ENCODE peak calls at places on chromosomes 12 and 14, in five cellular contexts. V is heart right ventricle, O is body of pancreas, P is cardiac muscle cell, X is PC-3. S is an unnamed sample.

GRCh38 chr12:29782285-29782820 is 1.4 kb downstream of the TMTC1 start:
- DNase-seq in V (peak; percentile 24), O (peak; percentile 15), P (peak; percentile 42), X (peak; percentile 34), S (peak; percentile 63)

GRCh38 chr12:2963760-2964292 is 4.6 kb downstream of the TEAD4 start:
- DNase-seq in V (peak; percentile 76), O (no peak), P (no peak), X (no peak), S (no peak)

GRCh38 chr12:67193705-67194104 is 75.5 kb upstream of the CAND1 start:
- DNase-seq in V (peak; percentile 4), O (no peak), P (peak; percentile 77), X (peak; percentile 55), S (no peak)

GRCh38 chr14:68619805-68620574 is 172.9 kb downstream of the ZFP36L1 start:
- DNase-seq in V (peak; percentile 78), O (no peak), P (peak; percentile 83), X (peak; percentile 61), S (no peak)

GRCh38 chr12:59452746-59453145 is 143.1 kb upstream of the SLC16A7 start:
- DNase-seq in V (no peak), O (no peak), P (peak; percentile 11), X (peak; percentile 7), S (no peak)

GRCh38 chr14:95895720-95896119 is 19.1 kb downstream of the TUNAR start:
- DNase-seq in V (no peak), O (peak; percentile 53), P (no peak), X (peak; percentile 22), S (no peak)

GRCh38 chr14:59484611-59485174 is 376 bp downstream of the JKAMP start:
- DNase-seq in V (no peak), O (no peak), P (no peak), X (peak; percentile 61), S (no peak)

GRCh38 chr12:75447695-75448393 is 32.7 kb upstream of the GLIPR1 start:
- DNase-seq in V (no peak), O (no peak), P (no peak), X (peak; percentile 71), S (no peak)

GRCh38 chr14:69441948-69442347 is 42.6 kb upstream of the PLEKHD1 start:
- DNase-seq in V (no peak), O (no peak), P (no peak), X (no peak), S (no peak)

GRCh38 chr14:102930753-102931579 is 8.5 kb downstream of the AMN start:
- DNase-seq in V (no peak), O (no peak), P (no peak), X (peak; percentile 62), S (no peak)

GRCh38 chr12:124758266-124759200 is 105.1 kb downstream of the SCARB1 start:
- DNase-seq in V (no peak), O (no peak), P (no peak), X (no peak), S (no peak)

GRCh38 chr12:121709478-121709890 is 3.1 kb upstream of the TMEM120B start:
- DNase-seq in V (no peak), O (peak; percentile 11), P (no peak), X (peak; percentile 64), S (no peak)

GRCh38 chr12:77372469-77372868 is 307.1 kb upstream of the E2F7 start:
- DNase-seq in V (no peak), O (no peak), P (no peak), X (no peak), S (no peak)

GRCh38 chr14:100076133-100076532 is 10.9 kb downstream of the EVL start:
- DNase-seq in V (no peak), O (no peak), P (no peak), X (peak; percentile 34), S (no peak)

GRCh38 chr12:11814362-11814761 is 164.9 kb downstream of the ETV6 start:
- DNase-seq in V (no peak), O (no peak), P (no peak), X (peak; percentile 54), S (no peak)
- H3K4me1 ChIP-seq in V (peaks cover 50% of the 10 kb centered on the region), O (peaks cover 50% of the 10 kb centered on the region), P (peaks cover 36% of the 10 kb centered on the region), X (peaks cover 4% of the 10 kb centered on the region), S (peaks cover 5% of the 10 kb centered on the region)

GRCh38 chr12:131222271-131223139 is 268.8 kb downstream of the ADGRD1 start:
- DNase-seq in V (no peak), O (no peak), P (no peak), X (no peak), S (no peak)

GRCh38 chr12:131220007-131220685 is 266.4 kb downstream of the ADGRD1 start:
- DNase-seq in V (no peak), O (no peak), P (no peak), X (no peak), S (no peak)

GRCh38 chr12:131223171-131223761 is 269.6 kb downstream of the ADGRD1 start:
- DNase-seq in V (no peak), O (no peak), P (no peak), X (no peak), S (no peak)

GRCh38 chr12:131221061-131221945 is 267.6 kb downstream of the ADGRD1 start:
- DNase-seq in V (no peak), O (no peak), P (no peak), X (no peak), S (no peak)

DNA sequence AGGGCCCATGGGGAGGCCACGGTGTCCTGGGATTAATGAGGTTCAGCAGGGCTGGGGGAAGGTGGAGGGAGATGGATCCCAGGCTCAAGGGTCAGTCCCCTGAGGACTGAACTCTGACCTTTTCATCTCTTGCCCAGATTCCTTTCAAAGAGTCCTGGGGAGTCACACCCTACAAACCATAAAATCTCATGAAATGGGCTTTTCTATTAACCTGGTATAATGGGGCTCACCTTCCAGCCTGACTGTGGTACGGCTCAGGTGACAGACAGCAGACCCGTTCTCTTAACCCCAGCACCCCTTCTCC is 268.2 kb downstream of the ADGRD1 start:
- DNase-seq in V (no peak), O (no peak), P (no peak), X (no peak), S (no peak)
- H3K4me3 ChIP-seq in V (no peak overlapping the region), O (no peak overlapping the region), P (no peak overlapping the region), X (no peak overlapping the region), S (no peak overlapping the region)

GRCh38 chr12:6238875-6239274 is 38.7 kb downstream of the CD9 start:
- DNase-seq in V (no peak), O (no peak), P (no peak), X (no peak), S (no peak)
- H3K4me1 ChIP-seq in V (peaks cover 24% of the 10 kb centered on the region), O (peaks cover 28% of the 10 kb centered on the region), P (peaks cover 26% of the 10 kb centered on the region), X (peaks cover 19% of the 10 kb centered on the region), S (no peaks in the 10 kb centered on the region)

GRCh38 chr12:53326460-53327185 is 5.2 kb upstream of the AAAS start:
- DNase-seq in V (no peak), O (no peak), P (no peak), X (no peak), S (no peak)
- H3K4me3 ChIP-seq in V (no peak overlapping the region), O (no peak overlapping the region), P (no peak overlapping the region), X (no peak overlapping the region), S (no peak overlapping the region)

DNA sequence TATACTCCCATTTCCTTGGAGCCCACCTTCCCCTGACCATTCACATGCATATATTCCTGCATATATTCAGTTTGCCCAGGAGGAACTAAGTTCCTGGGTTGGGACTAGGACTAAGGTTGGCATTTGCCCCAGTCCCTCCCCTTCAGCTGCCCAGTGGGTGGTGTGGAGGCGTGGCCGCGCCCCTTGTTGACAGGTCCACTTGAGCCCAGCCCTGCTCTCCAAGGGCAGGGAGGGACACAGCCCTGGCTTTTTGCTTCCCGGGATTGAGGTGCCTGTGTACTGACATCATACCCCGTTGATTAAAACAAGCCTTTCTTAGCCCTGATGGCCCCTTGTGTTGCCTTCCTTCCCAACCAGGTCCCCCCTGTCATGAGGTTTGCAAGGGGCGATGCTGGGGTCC is 7.3 kb downstream of the ERBB3 start:
- DNase-seq in V (peak; percentile 81), O (peak; percentile 99), P (peak; percentile 81), X (peak; percentile 11), S (no peak)
- H3K4me1 ChIP-seq in V (peaks cover 4% of the 10 kb centered on the region), O (peaks cover 53% of the 10 kb centered on the region), P (peaks cover 14% of the 10 kb centered on the region), X (peaks cover 15% of the 10 kb centered on the region), S (no peaks in the 10 kb centered on the region)

GRCh38 chr12:49552014-49552413 is 13.2 kb downstream of the KCNH3 start:
- DNase-seq in V (peak; percentile 49), O (peak; percentile 81), P (no peak), X (peak; percentile 24), S (no peak)
- H3K4me3 ChIP-seq in V (no peak overlapping the region), O (no peak overlapping the region), P (no peak overlapping the region), X (no peak overlapping the region), S (no peak overlapping the region)

GRCh38 chr12:46385439-46385838 is 12.9 kb upstream of the SLC38A2 start:
- DNase-seq in V (no peak), O (no peak), P (no peak), X (peak; percentile 25), S (no peak)

GRCh38 chr12:46382974-46383653 is 10.5 kb upstream of the SLC38A2 start:
- DNase-seq in V (peak; percentile 97), O (peak; percentile 97), P (peak; percentile 97), X (peak; percentile 98), S (peak; percentile 98)

GRCh38 chr12:46384451-46385301 is 12.1 kb upstream of the SLC38A2 start:
- DNase-seq in V (no peak), O (no peak), P (no peak), X (peak; percentile 70), S (no peak)

GRCh38 chr12:46382425-46382973 is 9.9 kb upstream of the SLC38A2 start:
- DNase-seq in V (no peak), O (peak; percentile 47), P (no peak), X (peak; percentile 27), S (no peak)

GRCh38 chr12:46383654-46384450 is 11.3 kb upstream of the SLC38A2 start:
- DNase-seq in V (peak; percentile 94), O (peak; percentile 94), P (peak; percentile 78), X (peak; percentile 78), S (peak; percentile 80)
- H3K4me1 ChIP-seq in V (peaks cover 43% of the 10 kb centered on the region), O (peaks cover 38% of the 10 kb centered on the region), P (peaks cover 36% of the 10 kb centered on the region), X (peaks cover 51% of the 10 kb centered on the region), S (peaks cover 14% of the 10 kb centered on the region)

GRCh38 chr12:100716658-100716948 is 78.0 kb upstream of the ANO4 start:
- DNase-seq in V (no peak), O (no peak), P (no peak), X (no peak), S (no peak)
- H3K4me3 ChIP-seq in V (no peak overlapping the region), O (no peak overlapping the region), P (no peak overlapping the region), X (no peak overlapping the region), S (no peak overlapping the region)

DNA sequence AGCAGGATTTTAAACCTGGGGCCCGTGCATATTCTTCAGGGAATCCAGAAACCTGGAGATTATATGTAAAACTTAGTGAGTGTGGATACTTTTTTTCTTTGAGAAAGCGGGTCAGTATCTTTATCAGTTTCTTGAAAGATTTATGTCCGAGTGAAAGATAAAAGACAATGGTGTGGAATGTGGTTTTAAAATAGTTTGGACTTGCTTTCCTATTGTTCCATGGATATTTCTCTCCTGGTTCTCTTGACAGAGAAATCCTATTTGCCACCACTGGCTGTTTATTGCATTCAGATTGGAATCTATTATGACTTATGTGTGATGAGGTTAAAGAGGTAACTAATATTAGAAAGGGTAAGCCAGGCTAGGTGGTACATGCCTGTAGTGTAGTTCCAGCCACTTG is 27.4 kb downstream of the KTN1 start:
- DNase-seq in V (no peak), O (no peak), P (no peak), X (no peak), S (no peak)
- H3K4me1 ChIP-seq in V (peaks cover 78% of the 10 kb centered on the region), O (peaks cover 29% of the 10 kb centered on the region), P (peaks cover 53% of the 10 kb centered on the region), X (peaks cover 59% of the 10 kb centered on the region), S (no peaks in the 10 kb centered on the region)